ENCODE peak calls at places on chromosome 16, in five cellular contexts. W, E, X, U and M are unnamed samples.

GRCh38 chr16:89134269-89134668 is 37.3 kb upstream of the CDH15 start:
- DNase-seq in W (no peak), E (no peak), X (no peak), U (no peak), M (peak)

GRCh38 chr16:23484501-23485256 is 25.6 kb downstream of the GGA2 start:
- DNase-seq in W (no peak), E (no peak), X (no peak), U (no peak), M (no peak)

GRCh38 chr16:4935231-4935855 is 1.6 kb downstream of the PPL start:
- DNase-seq in W (no peak), E (no peak), X (no peak), U (no peak), M (no peak)

GRCh38 chr16:69404275-69404805 is 18.5 kb upstream of the TERF2 start:
- DNase-seq in W (no peak), E (peak), X (peak), U (peak), M (peak)

GRCh38 chr16:57113042-57113453 is 20.7 kb downstream of the CPNE2 start:
- DNase-seq in W (peak), E (peak), X (no peak), U (no peak), M (no peak)

GRCh38 chr16:67423634-67424575 is 7.0 kb upstream of the HSD11B2 start:
- DNase-seq in W (no peak), E (no peak), X (no peak), U (peak), M (no peak)

GRCh38 chr16:66270333-66270927 is 96.1 kb upstream of the CDH5 start:
- DNase-seq in W (peak), E (no peak), X (peak), U (peak), M (peak)

GRCh38 chr16:80298676-80299075 is 242.1 kb upstream of the DYNLRB2 start:
- DNase-seq in W (no peak), E (no peak), X (no peak), U (no peak), M (no peak)